ENCODE peak calls at places on chromosomes 11 and 22, in five cellular contexts. R is ELR, Y is SJSA1, P is B cell, M is sciatic nerve. I is an unnamed sample.

GRCh38 chr22:36979511-36979910 is 39.7 kb downstream of the TST start:
- DNase-seq in Y (no peak), P (no peak), M (no peak), R (no peak), I (no peak)

GRCh38 chr11:132655187-132655855 is 877.0 kb downstream of the OPCML start:
- DNase-seq in R (peak; percentile 10), P (no peak), M (no peak), Y (no peak), I (no peak)

GRCh38 chr11:117911694-117912093 is 17.5 kb downstream of the TMPRSS13 start:
- DNase-seq in Y (no peak), R (no peak), M (peak; percentile 22), P (peak; percentile 11), I (no peak)

GRCh38 chr11:12535321-12535720 is 138.9 kb upstream of the TEAD1 start:
- DNase-seq in R (no peak), Y (no peak), M (peak; percentile 10), P (no peak), I (no peak)

GRCh38 chr22:38397189-38398097 is 57.6 kb downstream of the KCNJ4 start:
- DNase-seq in M (no peak), R (peak; percentile 39), P (peak; percentile 49), Y (no peak), I (peak; percentile 89)

GRCh38 chr11:94130589-94131362 is 2.1 kb downstream of the PANX1 start:
- DNase-seq in P (no peak), M (no peak), R (peak; percentile 82), Y (no peak), I (no peak)

GRCh38 chr11:110366234-110366633 is 63.5 kb upstream of the FDX1 start:
- DNase-seq in P (no peak), R (no peak), Y (peak; percentile 67), M (peak; percentile 75), I (no peak)

GRCh38 chr11:27178859-27179258 is 138.2 kb downstream of the BBOX1 start:
- DNase-seq in Y (no peak), R (no peak), P (no peak), M (no peak), I (no peak)

GRCh38 chr22:29072979-29073617 is at the start of gene KREMEN1:
- DNase-seq in P (no peak), M (no peak), Y (no peak), R (no peak), I (peak; percentile 87)

GRCh38 chr22:43777204-43777671 is 34.9 kb downstream of the EFCAB6 start:
- DNase-seq in M (no peak), R (peak; percentile 37), Y (no peak), P (no peak), I (no peak)

I was measured in spleen.